ENCODE peak calls at places on chromosomes 3 and 15, in eight cellular contexts. A is tibial artery; M is GM23338; Y is endodermal cell; T is left ventricle myocardium inferior; I is sigmoid colon; O is CD4-positive, alpha-beta memory T cell; U is mesendoderm. R is an unnamed sample. For H3K4me1, the result is how much of the 10 kb centered on the place peaks cover.

GRCh38 chr15:65008989-65009388 is 19.3 kb upstream of the SPG21 start:
- DNase-seq in A (no peak), M (peak), Y (no peak), T (no peak), I (no peak), O (no peak), U (peak), R (peak)

GRCh38 chr3:42661593-42662022 is 8.1 kb downstream of the ZBTB47 start:
- DNase-seq in A (no peak), M (no peak), Y (no peak), T (no peak), I (no peak), O (no peak), U (no peak), R (no peak)

GRCh38 chr3:161369531-161369930 is 1.8 kb downstream of the SPTSSB start:
- DNase-seq in A (no peak), M (peak), Y (no peak), T (no peak), I (no peak), O (no peak), U (peak), R (no peak)

GRCh38 chr3:28916713-28917499 is 364.0 kb upstream of the RBMS3 start:
- DNase-seq in A (peak), M (peak), Y (peak), T (peak), I (peak), O (no peak), U (peak), R (peak)

GRCh38 chr3:186983372-186984058 is 53.2 kb downstream of the ST6GAL1 start:
- DNase-seq in A (no peak), M (no peak), Y (no peak), T (no peak), I (no peak), O (no peak), U (no peak), R (no peak)

GRCh38 chr3:43638594-43639447 is 17.0 kb upstream of the ANO10 start:
- DNase-seq in A (no peak), M (peak), Y (peak), T (no peak), I (no peak), O (peak), U (peak), R (peak)

GRCh38 chr3:183933160-183933559 is 48.5 kb upstream of the PARL start:
- DNase-seq in A (no peak), M (no peak), Y (no peak), T (no peak), I (no peak), O (no peak), U (no peak), R (no peak)

GRCh38 chr3:14352002-14352627 is 50.3 kb upstream of the SLC6A6 start:
- DNase-seq in A (no peak), M (peak), Y (peak), T (no peak), I (no peak), O (no peak), U (peak), R (peak)

GRCh38 chr3:86969500-86970189 is 21.3 kb downstream of the VGLL3 start:
- DNase-seq in A (no peak), M (peak), Y (peak), T (no peak), I (no peak), O (no peak), U (peak), R (peak)

GRCh38 chr3:153313307-153313945 is 151.4 kb downstream of the RAP2B start:
- DNase-seq in A (no peak), M (no peak), Y (no peak), T (no peak), I (no peak), O (no peak), U (no peak), R (no peak)

GRCh38 chr15:38069001-38069400 is 134.6 kb downstream of the TMCO5A start:
- DNase-seq in A (no peak), M (no peak), Y (no peak), T (no peak), I (no peak), O (peak), U (no peak), R (peak)

GRCh38 chr3:133460809-133461208 is 61.0 kb downstream of the BFSP2 start:
- DNase-seq in A (no peak), M (no peak), Y (no peak), T (no peak), I (no peak), O (no peak), U (peak), R (peak)

GRCh38 chr3:42853056-42853455 is 22.6 kb downstream of the CYP8B1 start:
- DNase-seq in A (no peak), M (no peak), Y (no peak), T (no peak), I (no peak), O (no peak), U (no peak), R (no peak)

GRCh38 chr3:43581343-43581742 is 40.5 kb downstream of the ANO10 start:
- DNase-seq in A (no peak), M (no peak), Y (no peak), T (no peak), I (no peak), O (no peak), U (no peak), R (no peak)

GRCh38 chr3:18216996-18217395 is 208.1 kb downstream of the SATB1 start:
- DNase-seq in A (no peak), M (peak), Y (no peak), T (no peak), I (no peak), O (no peak), U (no peak), R (no peak)

GRCh38 chr3:165749817-165750216 is 87.4 kb downstream of the BCHE start:
- DNase-seq in A (no peak), M (no peak), Y (no peak), T (no peak), I (no peak), O (no peak), U (no peak), R (no peak)

GRCh38 chr15:63502843-63503738 is 1.3 kb upstream of the USP3 start:
- DNase-seq in A (peak), M (peak), Y (peak), T (peak), I (peak), O (peak), U (peak), R (peak)

GRCh38 chr15:88447741-88448140 is 19.4 kb downstream of the MRPL46 start:
- DNase-seq in A (no peak), M (no peak), Y (no peak), T (no peak), I (no peak), O (no peak), U (no peak), R (no peak)

GRCh38 chr15:56040081-56041035 is 46.9 kb upstream of the NEDD4 start:
- DNase-seq in A (peak), M (peak), Y (no peak), T (peak), I (peak), O (peak), U (peak), R (no peak)

GRCh38 chr15:60020736-60021135 is 16.6 kb downstream of the FOXB1 start:
- DNase-seq in A (no peak), M (no peak), Y (no peak), T (no peak), I (no peak), O (no peak), U (peak), R (no peak)

GRCh38 chr15:29825205-29825604 is 2.9 kb upstream of the TJP1 start:
- DNase-seq in A (no peak), M (no peak), Y (no peak), T (no peak), I (no peak), O (peak), U (no peak), R (peak)

GRCh38 chr15:57019496-57020160 is 101.2 kb downstream of the TCF12 start:
- DNase-seq in A (peak), M (no peak), Y (no peak), T (peak), I (no peak), O (no peak), U (no peak), R (no peak)

GRCh38 chr3:191352014-191352413 is 21.7 kb upstream of the UTS2B start:
- DNase-seq in A (no peak), M (no peak), Y (no peak), T (no peak), I (no peak), O (no peak), U (no peak), R (no peak)
- H3K4me1 ChIP-seq in A (half or more), M (under half), Y (under half), T (half or more), I (half or more), O (under half), U (under half), R (under half)

GRCh38 chr15:93347917-93348316 is 258.9 kb upstream of the RGMA start:
- DNase-seq in A (no peak), M (no peak), Y (no peak), T (no peak), I (peak), O (no peak), U (no peak), R (no peak)

GRCh38 chr15:93348711-93349110 is 259.7 kb upstream of the RGMA start:
- DNase-seq in A (no peak), M (no peak), Y (no peak), T (no peak), I (peak), O (no peak), U (no peak), R (no peak)

GRCh38 chr15:93349146-93349545 is 260.1 kb upstream of the RGMA start:
- DNase-seq in A (no peak), M (no peak), Y (no peak), T (no peak), I (no peak), O (no peak), U (no peak), R (no peak)
- H3K27ac ChIP-seq in A (no peak), M (no peak), Y (peak), T (no peak), I (no peak), O (no peak), U (no peak), R (no peak)

GRCh38 chr15:52255935-52256334 is 39.7 kb downstream of the MYO5C start:
- DNase-seq in A (no peak), M (no peak), Y (no peak), T (no peak), I (no peak), O (no peak), U (no peak), R (no peak)

GRCh38 chr15:52256366-52256765 is 39.2 kb downstream of the MYO5C start:
- DNase-seq in A (peak), M (peak), Y (peak), T (peak), I (peak), O (peak), U (peak), R (peak)

GRCh38 chr15:52254331-52254730 is 41.3 kb downstream of the MYO5C start:
- DNase-seq in A (no peak), M (peak), Y (no peak), T (no peak), I (no peak), O (no peak), U (peak), R (peak)

GRCh38 chr15:52256930-52257733 is 38.5 kb downstream of the MYO5C start:
- DNase-seq in A (no peak), M (peak), Y (peak), T (no peak), I (no peak), O (no peak), U (peak), R (no peak)

GRCh38 chr15:52255008-52255407 is 40.6 kb downstream of the MYO5C start:
- DNase-seq in A (no peak), M (no peak), Y (no peak), T (no peak), I (no peak), O (no peak), U (no peak), R (no peak)
- H3K4me1 ChIP-seq in A (under half), M (under half), Y (under half), T (under half), I (under half), O (under half), U (under half), R (under half)

GRCh38 chr15:75598361-75598760 is 19.2 kb upstream of the PTPN9 start:
- DNase-seq in A (no peak), M (no peak), Y (no peak), T (no peak), I (no peak), O (no peak), U (no peak), R (no peak)
- H3K27ac ChIP-seq in A (no peak), M (no peak), Y (no peak), T (no peak), I (peak), O (no peak), U (no peak), R (no peak)

GRCh38 chr15:39133201-39133600 is 447.7 kb upstream of the THBS1 start:
- DNase-seq in A (no peak), M (no peak), Y (no peak), T (no peak), I (no peak), O (no peak), U (no peak), R (no peak)
- H3K4me1 ChIP-seq in A (under half), M (under half), Y (under half), T (under half), I (half or more), O (under half), U (under half), R (under half)

DNA sequence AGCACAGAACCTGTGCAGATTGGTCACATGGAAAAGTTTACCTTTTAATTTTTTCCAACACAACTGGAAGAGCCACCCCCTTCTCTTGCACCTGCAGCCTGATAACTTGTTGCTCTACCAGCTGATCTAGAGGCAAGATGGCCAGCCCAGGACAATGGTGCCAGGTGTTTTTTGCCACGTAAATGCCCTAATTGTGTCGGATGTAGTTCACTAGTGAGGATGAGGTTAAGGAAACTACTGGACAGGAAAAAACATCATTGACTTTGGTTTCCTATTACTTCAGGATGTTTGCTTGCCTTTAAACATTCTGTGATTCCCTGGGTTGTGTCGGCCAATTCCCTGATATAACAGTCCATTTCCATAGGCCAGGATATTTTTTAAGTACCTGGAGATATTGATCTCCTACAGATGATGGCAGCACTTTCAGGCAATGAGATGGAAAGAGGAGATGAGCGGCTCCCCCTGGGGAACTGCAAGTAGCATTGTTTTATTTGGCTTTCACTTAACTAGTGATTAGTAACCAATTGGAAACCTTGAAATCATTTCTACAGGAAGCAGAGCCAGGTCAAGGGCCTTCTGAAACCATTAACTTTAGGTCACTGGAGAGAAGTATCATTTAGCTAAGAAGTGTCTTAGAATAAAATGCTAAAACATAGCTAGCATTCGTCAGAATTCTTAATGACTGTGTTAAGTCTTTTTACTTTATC is 72.5 kb downstream of the OSBPL10 start:
- DNase-seq in A (no peak), M (no peak), Y (peak), T (no peak), I (no peak), O (no peak), U (peak), R (peak)
- H3K27ac ChIP-seq in A (no peak), M (peak), Y (no peak), T (no peak), I (no peak), O (no peak), U (no peak), R (peak)

DNA sequence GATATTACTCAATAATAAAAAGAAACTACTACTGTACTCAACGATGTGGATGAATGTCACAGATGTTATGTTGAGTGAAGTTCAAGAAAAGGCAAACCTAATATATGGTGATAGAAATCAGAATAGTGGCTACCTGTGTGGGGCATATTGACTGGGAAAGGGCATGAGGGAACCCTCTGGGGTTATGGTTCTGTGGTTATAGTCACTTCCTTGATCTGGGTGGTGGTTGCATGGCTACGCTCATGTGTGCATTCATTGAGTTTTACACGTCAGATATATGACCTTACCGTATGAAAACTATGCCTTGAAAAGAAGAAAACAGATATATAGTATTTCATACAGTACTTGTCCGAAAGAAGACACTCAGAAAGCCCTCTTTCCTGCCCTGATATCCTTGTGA is 331.0 kb upstream of the LRRFIP2 start:
- DNase-seq in A (no peak), M (no peak), Y (no peak), T (no peak), I (no peak), O (no peak), U (no peak), R (no peak)
- H3K4me1 ChIP-seq in A (under half), M (under half), Y (under half), T (under half), I (under half), O (under half), U (under half), R (under half)